ENCODE peak calls at places on chromosomes 6 and 20, in seven cellular contexts. One of them, this sample, is unnamed. For H3K4me1, the result is how much of the 10 kb centered on the place peaks cover.

GRCh38 chr6:15308445-15309213 is 62.8 kb downstream of the JARID2 start:
- DNase-seq in H1: peak
- DNase-seq in HepG2: no peak
- DNase-seq in SK-N-SH: peak
- DNase-seq in GM12878: no peak
- DNase-seq in K562: no peak
- DNase-seq in HCT116: no peak
- DNase-seq in this sample: no peak

GRCh38 chr6:146871613-146872465 is 273.1 kb downstream of the ADGB start:
- DNase-seq in GM12878: no peak
- DNase-seq in K562: no peak
- DNase-seq in SK-N-SH: peak
- DNase-seq in HepG2: peak
- DNase-seq in H1: no peak
- DNase-seq in HCT116: no peak
- DNase-seq in this sample: no peak

GRCh38 chr6:17002123-17002522 is 99.7 kb upstream of the STMND1 start:
- DNase-seq in K562: no peak
- DNase-seq in GM12878: no peak
- DNase-seq in HCT116: no peak
- DNase-seq in H1: no peak
- DNase-seq in SK-N-SH: no peak
- DNase-seq in HepG2: no peak
- DNase-seq in this sample: no peak

GRCh38 chr20:48378976-48379670 is 448.7 kb downstream of the PREX1 start:
- DNase-seq in SK-N-SH: no peak
- DNase-seq in GM12878: no peak
- DNase-seq in HCT116: no peak
- DNase-seq in K562: no peak
- DNase-seq in H1: no peak
- DNase-seq in HepG2: no peak
- DNase-seq in this sample: no peak

GRCh38 chr20:6295477-6296256 is 172.8 kb upstream of the FERMT1 start:
- DNase-seq in H1: no peak
- DNase-seq in SK-N-SH: no peak
- DNase-seq in GM12878: no peak
- DNase-seq in HepG2: no peak
- DNase-seq in HCT116: no peak
- DNase-seq in K562: no peak
- DNase-seq in this sample: no peak

GRCh38 chr20:48759631-48760245 is 68.1 kb downstream of the PREX1 start:
- DNase-seq in K562: no peak
- DNase-seq in SK-N-SH: no peak
- DNase-seq in HCT116: no peak
- DNase-seq in GM12878: no peak
- DNase-seq in HepG2: no peak
- DNase-seq in H1: no peak
- DNase-seq in this sample: no peak

GRCh38 chr6:40251609-40252008 is 317.3 kb upstream of the MOCS1 start:
- DNase-seq in GM12878: peak
- DNase-seq in K562: no peak
- DNase-seq in H1: no peak
- DNase-seq in SK-N-SH: no peak
- DNase-seq in HepG2: no peak
- DNase-seq in HCT116: no peak
- DNase-seq in this sample: no peak

GRCh38 chr20:14303106-14303505 is 34.3 kb downstream of the FLRT3 start:
- DNase-seq in SK-N-SH: no peak
- DNase-seq in HepG2: no peak
- DNase-seq in GM12878: no peak
- DNase-seq in HCT116: no peak
- DNase-seq in K562: no peak
- DNase-seq in H1: no peak
- DNase-seq in this sample: no peak

GRCh38 chr6:161418458-161418945 is 144.6 kb upstream of the AGPAT4 start:
- DNase-seq in HCT116: peak
- DNase-seq in GM12878: no peak
- DNase-seq in SK-N-SH: peak
- DNase-seq in HepG2: peak
- DNase-seq in K562: peak
- DNase-seq in H1: no peak
- DNase-seq in this sample: peak

GRCh38 chr20:46709055-46709458 is 392 bp upstream of the SLC2A10 start:
- DNase-seq in H1: no peak
- DNase-seq in HepG2: no peak
- DNase-seq in GM12878: no peak
- DNase-seq in HCT116: no peak
- DNase-seq in SK-N-SH: no peak
- DNase-seq in K562: no peak
- DNase-seq in this sample: no peak

GRCh38 chr6:78597966-78598365 is 269.4 kb upstream of the IRAK1BP1 start:
- DNase-seq in K562: no peak
- DNase-seq in H1: no peak
- DNase-seq in HepG2: no peak
- DNase-seq in SK-N-SH: no peak
- DNase-seq in GM12878: no peak
- DNase-seq in HCT116: no peak
- DNase-seq in this sample: no peak

GRCh38 chr20:33796907-33797544 is 14.1 kb upstream of the CHMP4B start:
- DNase-seq in SK-N-SH: no peak
- DNase-seq in K562: no peak
- DNase-seq in GM12878: no peak
- DNase-seq in H1: no peak
- DNase-seq in HepG2: peak
- DNase-seq in HCT116: peak
- DNase-seq in this sample: peak

GRCh38 chr6:2733736-2734480 is 16.8 kb downstream of the MYLK4 start:
- DNase-seq in HepG2: no peak
- DNase-seq in K562: no peak
- DNase-seq in SK-N-SH: no peak
- DNase-seq in GM12878: no peak
- DNase-seq in HCT116: no peak
- DNase-seq in H1: no peak
- DNase-seq in this sample: no peak

GRCh38 chr20:36116813-36117441 is 37.6 kb upstream of the EPB41L1 start:
- DNase-seq in K562: no peak
- DNase-seq in HepG2: no peak
- DNase-seq in HCT116: no peak
- DNase-seq in GM12878: no peak
- DNase-seq in H1: no peak
- DNase-seq in SK-N-SH: no peak
- DNase-seq in this sample: no peak

GRCh38 chr6:31631209-31631608 is 10.7 kb downstream of the PRRC2A start:
- DNase-seq in SK-N-SH: peak
- DNase-seq in HepG2: no peak
- DNase-seq in H1: no peak
- DNase-seq in GM12878: no peak
- DNase-seq in K562: no peak
- DNase-seq in HCT116: no peak
- DNase-seq in this sample: no peak

GRCh38 chr20:4563534-4563933 is 158.2 kb upstream of the PRND start:
- DNase-seq in K562: peak
- DNase-seq in GM12878: no peak
- DNase-seq in H1: peak
- DNase-seq in HepG2: peak
- DNase-seq in HCT116: no peak
- DNase-seq in SK-N-SH: no peak
- DNase-seq in this sample: no peak

GRCh38 chr6:1461736-1462135 is 72.4 kb downstream of the FOXF2 start:
- DNase-seq in K562: no peak
- DNase-seq in H1: no peak
- DNase-seq in HCT116: no peak
- DNase-seq in SK-N-SH: no peak
- DNase-seq in GM12878: no peak
- DNase-seq in HepG2: no peak
- DNase-seq in this sample: no peak

GRCh38 chr6:13524801-13525508 is 37.6 kb upstream of the GFOD1 start:
- DNase-seq in SK-N-SH: no peak
- DNase-seq in H1: no peak
- DNase-seq in HCT116: no peak
- DNase-seq in HepG2: no peak
- DNase-seq in GM12878: no peak
- DNase-seq in K562: no peak
- DNase-seq in this sample: no peak

GRCh38 chr20:7399114-7399513 is 541.1 kb downstream of the HAO1 start:
- DNase-seq in H1: no peak
- DNase-seq in SK-N-SH: no peak
- DNase-seq in GM12878: no peak
- DNase-seq in HepG2: no peak
- DNase-seq in HCT116: no peak
- DNase-seq in K562: no peak
- DNase-seq in this sample: no peak

GRCh38 chr6:6875818-6876470 is 231.8 kb upstream of the RREB1 start:
- DNase-seq in HCT116: peak
- DNase-seq in SK-N-SH: no peak
- DNase-seq in K562: no peak
- DNase-seq in HepG2: no peak
- DNase-seq in GM12878: no peak
- DNase-seq in H1: no peak
- DNase-seq in this sample: no peak

GRCh38 chr6:154277578-154278128 is 79.0 kb downstream of the IPCEF1 start:
- DNase-seq in SK-N-SH: no peak
- DNase-seq in HepG2: no peak
- DNase-seq in HCT116: no peak
- DNase-seq in H1: no peak
- DNase-seq in GM12878: no peak
- DNase-seq in K562: no peak
- DNase-seq in this sample: no peak
- TF ChIP-seq CTCF in SK-N-SH: peak
- TF ChIP-seq CTCF in HepG2: no peak
- TF ChIP-seq CTCF in HCT116: no peak
- TF ChIP-seq CTCF in H1: no peak
- TF ChIP-seq CTCF in GM12878: no peak
- TF ChIP-seq CTCF in K562: no peak
- TF ChIP-seq CTCF in this sample: peak

DNA sequence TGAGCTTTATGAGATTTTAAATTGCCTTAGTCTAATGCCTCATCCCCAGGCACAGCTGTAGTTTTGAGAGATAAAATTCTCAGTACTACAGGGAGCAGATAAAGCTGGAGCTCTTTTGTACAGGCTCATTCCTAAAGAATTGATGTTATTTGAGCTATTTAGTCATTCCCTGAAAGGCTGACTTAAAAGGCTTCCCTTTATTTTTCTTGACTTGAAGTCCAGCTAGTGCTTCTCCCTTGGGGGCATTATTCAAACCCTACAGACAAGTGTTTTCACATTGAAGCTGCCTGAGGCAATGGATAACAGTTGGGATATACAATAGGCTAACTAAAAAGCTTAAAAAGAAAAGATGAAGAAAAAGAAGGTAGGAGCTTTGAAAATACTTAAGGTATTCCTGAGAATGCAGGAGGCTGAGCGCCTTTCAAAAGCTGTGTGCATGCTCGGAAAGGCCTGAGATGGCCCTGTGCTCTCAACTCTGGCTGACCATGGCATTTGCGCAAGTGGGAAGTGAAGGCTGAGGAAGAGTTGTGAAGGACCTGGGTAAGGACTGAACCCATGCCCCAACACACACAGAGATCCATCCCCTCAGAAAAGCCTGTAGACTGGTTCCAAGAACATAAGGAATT is 315.1 kb downstream of the SMOC2 start:
- DNase-seq in SK-N-SH: no peak
- DNase-seq in H1: no peak
- DNase-seq in K562: no peak
- DNase-seq in HepG2: no peak
- DNase-seq in HCT116: no peak
- DNase-seq in GM12878: no peak
- DNase-seq in this sample: no peak
- TF ChIP-seq SIN3A in SK-N-SH: no peak
- TF ChIP-seq SIN3A in H1: no peak
- TF ChIP-seq SIN3A in K562: no peak
- TF ChIP-seq SIN3A in HepG2: no peak
- TF ChIP-seq SIN3A in HCT116: no peak
- TF ChIP-seq SIN3A in GM12878: no peak
- TF ChIP-seq SIN3A in this sample: no peak

GRCh38 chr6:56841372-56841749 is 113.5 kb upstream of the BEND6 start:
- DNase-seq in K562: no peak
- DNase-seq in H1: no peak
- DNase-seq in HCT116: no peak
- DNase-seq in GM12878: no peak
- DNase-seq in SK-N-SH: no peak
- DNase-seq in HepG2: no peak
- DNase-seq in this sample: no peak

GRCh38 chr6:56841751-56842150 is 113.2 kb upstream of the BEND6 start:
- DNase-seq in H1: no peak
- DNase-seq in SK-N-SH: no peak
- DNase-seq in HepG2: no peak
- DNase-seq in GM12878: no peak
- DNase-seq in K562: no peak
- DNase-seq in HCT116: no peak
- DNase-seq in this sample: no peak

GRCh38 chr6:56843476-56844349 is 111.2 kb upstream of the BEND6 start:
- DNase-seq in HepG2: peak
- DNase-seq in GM12878: peak
- DNase-seq in SK-N-SH: peak
- DNase-seq in H1: peak
- DNase-seq in HCT116: peak
- DNase-seq in K562: peak
- DNase-seq in this sample: no peak

GRCh38 chr6:56840467-56841371 is 114.2 kb upstream of the BEND6 start:
- DNase-seq in HCT116: no peak
- DNase-seq in HepG2: peak
- DNase-seq in K562: no peak
- DNase-seq in SK-N-SH: peak
- DNase-seq in H1: no peak
- DNase-seq in GM12878: no peak
- DNase-seq in this sample: peak

GRCh38 chr6:56842602-56843475 is 112.1 kb upstream of the BEND6 start:
- DNase-seq in H1: peak
- DNase-seq in SK-N-SH: peak
- DNase-seq in K562: no peak
- DNase-seq in GM12878: no peak
- DNase-seq in HepG2: no peak
- DNase-seq in HCT116: no peak
- DNase-seq in this sample: no peak
- H3K4me1 ChIP-seq in H1: under half
- H3K4me1 ChIP-seq in SK-N-SH: under half
- H3K4me1 ChIP-seq in K562: under half
- H3K4me1 ChIP-seq in GM12878: under half
- H3K4me1 ChIP-seq in HepG2: under half
- H3K4me1 ChIP-seq in HCT116: under half
- H3K4me1 ChIP-seq in this sample: half or more

DNA sequence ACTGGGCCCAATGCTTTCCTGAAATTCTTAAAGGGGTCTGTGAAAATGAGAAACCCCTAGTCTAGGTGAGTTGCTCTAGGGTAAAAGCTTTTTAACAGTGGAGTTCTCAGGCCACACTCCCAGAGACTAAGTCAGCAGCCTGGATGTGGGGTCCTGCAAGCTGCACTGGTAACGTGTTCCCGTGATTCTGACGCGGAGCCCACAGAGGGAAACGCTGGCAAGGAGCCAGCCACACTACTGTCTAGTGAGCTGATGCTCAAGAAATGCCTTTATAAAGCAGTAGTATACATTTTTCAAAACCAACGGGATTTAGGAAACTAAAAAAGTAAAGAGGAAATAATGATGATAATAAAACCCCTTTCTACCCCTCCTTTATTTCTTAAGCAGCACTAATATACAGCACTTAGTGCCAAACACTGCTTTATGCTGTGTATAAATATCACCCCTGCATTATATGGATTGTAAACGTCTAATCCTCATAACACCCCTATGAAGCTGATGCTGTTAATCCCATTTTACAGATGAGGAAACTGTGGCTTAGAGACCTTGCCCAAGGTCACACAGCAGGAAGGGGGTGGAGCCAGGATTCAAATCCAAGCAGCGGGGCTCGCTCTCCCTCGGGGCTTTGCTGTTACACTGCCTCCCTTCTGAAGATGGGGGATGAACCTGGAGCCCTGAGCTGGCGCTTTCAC is 25.0 kb downstream of the KCNK15 start:
- DNase-seq in K562: no peak
- DNase-seq in HCT116: no peak
- DNase-seq in GM12878: no peak
- DNase-seq in H1: no peak
- DNase-seq in SK-N-SH: no peak
- DNase-seq in HepG2: no peak
- DNase-seq in this sample: no peak
- TF ChIP-seq CTCF in K562: no peak
- TF ChIP-seq CTCF in HCT116: no peak
- TF ChIP-seq CTCF in GM12878: no peak
- TF ChIP-seq CTCF in H1: no peak
- TF ChIP-seq CTCF in SK-N-SH: no peak
- TF ChIP-seq CTCF in HepG2: no peak
- TF ChIP-seq CTCF in this sample: no peak

This sample was measured in Panc1.